ENCODE peak calls at places on chromosomes 13 and 19, in seven cellular contexts. One of them, this sample, is unnamed.
A peak's percentile ranks its signal among the peaks of the same experiment; 100 is the strongest.

GRCh38 chr13:45178349-45179142 is 22.3 kb downstream of the KCTD4 start:
- DNase-seq in psoas muscle: no peak
- DNase-seq in neuronal stem cell: no peak
- DNase-seq in prostate gland: no peak
- DNase-seq in thoracic aorta: no peak
- DNase-seq in tibial artery: no peak
- DNase-seq in CD4-positive, CD25-positive, alpha-beta regulatory T cell: no peak
- DNase-seq in this sample: no peak

GRCh38 chr13:47188802-47189201 is 291.9 kb upstream of the HTR2A start:
- DNase-seq in neuronal stem cell: no peak
- DNase-seq in prostate gland: no peak
- DNase-seq in CD4-positive, CD25-positive, alpha-beta regulatory T cell: no peak
- DNase-seq in thoracic aorta: no peak
- DNase-seq in psoas muscle: no peak
- DNase-seq in tibial artery: no peak
- DNase-seq in this sample: no peak

GRCh38 chr13:61187471-61187870 is 228.2 kb downstream of the PCDH20 start:
- DNase-seq in thoracic aorta: no peak
- DNase-seq in tibial artery: no peak
- DNase-seq in psoas muscle: no peak
- DNase-seq in neuronal stem cell: no peak
- DNase-seq in prostate gland: no peak
- DNase-seq in CD4-positive, CD25-positive, alpha-beta regulatory T cell: no peak
- DNase-seq in this sample: no peak

GRCh38 chr19:55161571-55162322 is 4.2 kb upstream of the TNNI3 start:
- DNase-seq in psoas muscle: no peak
- DNase-seq in prostate gland: no peak
- DNase-seq in CD4-positive, CD25-positive, alpha-beta regulatory T cell: no peak
- DNase-seq in neuronal stem cell: no peak
- DNase-seq in thoracic aorta: no peak
- DNase-seq in tibial artery: no peak
- DNase-seq in this sample: no peak

GRCh38 chr19:6423499-6424189 is 967 bp downstream of the KHSRP start:
- DNase-seq in psoas muscle: no peak
- DNase-seq in CD4-positive, CD25-positive, alpha-beta regulatory T cell: no peak
- DNase-seq in tibial artery: no peak
- DNase-seq in thoracic aorta: no peak
- DNase-seq in prostate gland: no peak
- DNase-seq in neuronal stem cell: no peak
- DNase-seq in this sample: no peak

GRCh38 chr13:23570931-23571330 is 719 bp downstream of the TNFRSF19 start:
- DNase-seq in prostate gland: no peak
- DNase-seq in tibial artery: no peak
- DNase-seq in thoracic aorta: no peak
- DNase-seq in CD4-positive, CD25-positive, alpha-beta regulatory T cell: no peak
- DNase-seq in psoas muscle: no peak
- DNase-seq in neuronal stem cell: no peak
- DNase-seq in this sample: no peak

GRCh38 chr13:26062853-26063444 is 11.1 kb upstream of the SHISA2 start:
- DNase-seq in CD4-positive, CD25-positive, alpha-beta regulatory T cell: peak; percentile 51
- DNase-seq in tibial artery: no peak
- DNase-seq in prostate gland: peak; percentile 43
- DNase-seq in neuronal stem cell: peak; percentile 45
- DNase-seq in psoas muscle: no peak
- DNase-seq in thoracic aorta: no peak
- DNase-seq in this sample: no peak

GRCh38 chr13:41075034-41075433 is 13.7 kb downstream of the WBP4 start:
- DNase-seq in psoas muscle: no peak
- DNase-seq in CD4-positive, CD25-positive, alpha-beta regulatory T cell: peak; percentile 44
- DNase-seq in prostate gland: peak; percentile 14
- DNase-seq in tibial artery: no peak
- DNase-seq in neuronal stem cell: no peak
- DNase-seq in thoracic aorta: no peak
- DNase-seq in this sample: no peak

GRCh38 chr13:101881593-101881992 is 429.1 kb downstream of the ITGBL1 start:
- DNase-seq in tibial artery: no peak
- DNase-seq in thoracic aorta: no peak
- DNase-seq in psoas muscle: no peak
- DNase-seq in neuronal stem cell: no peak
- DNase-seq in prostate gland: no peak
- DNase-seq in CD4-positive, CD25-positive, alpha-beta regulatory T cell: no peak
- DNase-seq in this sample: no peak

GRCh38 chr13:53343345-53343744 is 314.7 kb downstream of the OLFM4 start:
- DNase-seq in psoas muscle: no peak
- DNase-seq in thoracic aorta: no peak
- DNase-seq in CD4-positive, CD25-positive, alpha-beta regulatory T cell: no peak
- DNase-seq in prostate gland: no peak
- DNase-seq in neuronal stem cell: peak; percentile 45
- DNase-seq in tibial artery: no peak
- DNase-seq in this sample: peak; percentile 47

GRCh38 chr13:94366677-94367076 is 112.8 kb downstream of the DCT start:
- DNase-seq in tibial artery: no peak
- DNase-seq in CD4-positive, CD25-positive, alpha-beta regulatory T cell: no peak
- DNase-seq in psoas muscle: no peak
- DNase-seq in neuronal stem cell: no peak
- DNase-seq in prostate gland: no peak
- DNase-seq in thoracic aorta: no peak
- DNase-seq in this sample: no peak

GRCh38 chr19:46924874-46925547 is 64.2 kb downstream of the ARHGAP35 start:
- DNase-seq in psoas muscle: no peak
- DNase-seq in thoracic aorta: no peak
- DNase-seq in CD4-positive, CD25-positive, alpha-beta regulatory T cell: peak; percentile 16
- DNase-seq in tibial artery: no peak
- DNase-seq in prostate gland: peak; percentile 78
- DNase-seq in neuronal stem cell: no peak
- DNase-seq in this sample: no peak

GRCh38 chr13:50615234-50615633 is 228.3 kb downstream of the DLEU7 start:
- DNase-seq in psoas muscle: no peak
- DNase-seq in thoracic aorta: no peak
- DNase-seq in prostate gland: no peak
- DNase-seq in neuronal stem cell: no peak
- DNase-seq in tibial artery: no peak
- DNase-seq in CD4-positive, CD25-positive, alpha-beta regulatory T cell: no peak
- DNase-seq in this sample: no peak

GRCh38 chr13:81927347-81927746 is 1586.4 kb upstream of the SPRY2 start:
- DNase-seq in tibial artery: no peak
- DNase-seq in psoas muscle: no peak
- DNase-seq in thoracic aorta: no peak
- DNase-seq in CD4-positive, CD25-positive, alpha-beta regulatory T cell: no peak
- DNase-seq in prostate gland: no peak
- DNase-seq in neuronal stem cell: no peak
- DNase-seq in this sample: no peak

GRCh38 chr13:79480954-79481684 is at the start of gene NDFIP2:
- DNase-seq in psoas muscle: peak; percentile 87
- DNase-seq in thoracic aorta: peak; percentile 9
- DNase-seq in CD4-positive, CD25-positive, alpha-beta regulatory T cell: peak; percentile 71
- DNase-seq in neuronal stem cell: peak; percentile 77
- DNase-seq in prostate gland: peak; percentile 85
- DNase-seq in tibial artery: peak; percentile 88
- DNase-seq in this sample: peak; percentile 47

DNA sequence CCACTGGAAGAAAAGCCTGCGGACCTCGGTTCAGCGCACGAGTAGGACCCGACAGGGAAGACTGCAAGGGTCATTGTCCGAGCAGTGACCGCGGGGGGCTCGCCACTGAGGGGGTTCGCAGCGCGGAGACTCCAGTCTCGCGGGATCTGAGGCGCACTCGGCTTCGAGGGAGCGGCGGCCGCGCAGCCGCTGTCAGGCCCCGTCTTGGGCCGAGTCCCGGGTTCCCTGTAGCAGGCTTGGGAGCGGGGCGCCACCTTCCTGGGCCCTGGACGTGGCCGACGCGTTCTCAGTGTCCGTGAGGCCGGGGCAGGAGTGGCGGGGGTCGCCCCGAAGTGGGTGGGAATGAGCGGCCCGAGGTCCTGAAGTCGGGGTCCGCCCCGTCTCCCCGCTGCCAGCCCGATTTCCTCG is 474 bp upstream of the FAM174C start:
- DNase-seq in thoracic aorta: no peak
- DNase-seq in prostate gland: no peak
- DNase-seq in CD4-positive, CD25-positive, alpha-beta regulatory T cell: peak; percentile 43
- DNase-seq in tibial artery: peak; percentile 81
- DNase-seq in psoas muscle: no peak
- DNase-seq in neuronal stem cell: no peak
- DNase-seq in this sample: no peak
- H3K36me3 ChIP-seq in thoracic aorta: peaks cover 46% of the 10 kb centered on the region
- H3K36me3 ChIP-seq in prostate gland: peaks cover 34% of the 10 kb centered on the region
- H3K36me3 ChIP-seq in CD4-positive, CD25-positive, alpha-beta regulatory T cell: peaks cover 48% of the 10 kb centered on the region
- H3K36me3 ChIP-seq in tibial artery: peaks cover 46% of the 10 kb centered on the region
- H3K36me3 ChIP-seq in psoas muscle: peaks cover 8% of the 10 kb centered on the region
- H3K36me3 ChIP-seq in neuronal stem cell: peaks cover 77% of the 10 kb centered on the region
- H3K36me3 ChIP-seq in this sample: peaks cover 46% of the 10 kb centered on the region

GRCh38 chr13:103287659-103288058 is 221.4 kb upstream of the SLC10A2 start:
- DNase-seq in tibial artery: no peak
- DNase-seq in psoas muscle: no peak
- DNase-seq in neuronal stem cell: no peak
- DNase-seq in CD4-positive, CD25-positive, alpha-beta regulatory T cell: no peak
- DNase-seq in thoracic aorta: no peak
- DNase-seq in prostate gland: no peak
- DNase-seq in this sample: no peak

GRCh38 chr13:103283451-103283820 is 217.2 kb upstream of the SLC10A2 start:
- DNase-seq in thoracic aorta: no peak
- DNase-seq in CD4-positive, CD25-positive, alpha-beta regulatory T cell: no peak
- DNase-seq in prostate gland: no peak
- DNase-seq in neuronal stem cell: no peak
- DNase-seq in psoas muscle: no peak
- DNase-seq in tibial artery: no peak
- DNase-seq in this sample: no peak

GRCh38 chr13:103288114-103288513 is 221.9 kb upstream of the SLC10A2 start:
- DNase-seq in prostate gland: no peak
- DNase-seq in tibial artery: no peak
- DNase-seq in CD4-positive, CD25-positive, alpha-beta regulatory T cell: no peak
- DNase-seq in thoracic aorta: no peak
- DNase-seq in psoas muscle: no peak
- DNase-seq in neuronal stem cell: no peak
- DNase-seq in this sample: no peak

GRCh38 chr13:103277959-103278673 is 211.9 kb upstream of the SLC10A2 start:
- DNase-seq in neuronal stem cell: no peak
- DNase-seq in tibial artery: no peak
- DNase-seq in prostate gland: no peak
- DNase-seq in thoracic aorta: no peak
- DNase-seq in CD4-positive, CD25-positive, alpha-beta regulatory T cell: no peak
- DNase-seq in psoas muscle: no peak
- DNase-seq in this sample: no peak

DNA sequence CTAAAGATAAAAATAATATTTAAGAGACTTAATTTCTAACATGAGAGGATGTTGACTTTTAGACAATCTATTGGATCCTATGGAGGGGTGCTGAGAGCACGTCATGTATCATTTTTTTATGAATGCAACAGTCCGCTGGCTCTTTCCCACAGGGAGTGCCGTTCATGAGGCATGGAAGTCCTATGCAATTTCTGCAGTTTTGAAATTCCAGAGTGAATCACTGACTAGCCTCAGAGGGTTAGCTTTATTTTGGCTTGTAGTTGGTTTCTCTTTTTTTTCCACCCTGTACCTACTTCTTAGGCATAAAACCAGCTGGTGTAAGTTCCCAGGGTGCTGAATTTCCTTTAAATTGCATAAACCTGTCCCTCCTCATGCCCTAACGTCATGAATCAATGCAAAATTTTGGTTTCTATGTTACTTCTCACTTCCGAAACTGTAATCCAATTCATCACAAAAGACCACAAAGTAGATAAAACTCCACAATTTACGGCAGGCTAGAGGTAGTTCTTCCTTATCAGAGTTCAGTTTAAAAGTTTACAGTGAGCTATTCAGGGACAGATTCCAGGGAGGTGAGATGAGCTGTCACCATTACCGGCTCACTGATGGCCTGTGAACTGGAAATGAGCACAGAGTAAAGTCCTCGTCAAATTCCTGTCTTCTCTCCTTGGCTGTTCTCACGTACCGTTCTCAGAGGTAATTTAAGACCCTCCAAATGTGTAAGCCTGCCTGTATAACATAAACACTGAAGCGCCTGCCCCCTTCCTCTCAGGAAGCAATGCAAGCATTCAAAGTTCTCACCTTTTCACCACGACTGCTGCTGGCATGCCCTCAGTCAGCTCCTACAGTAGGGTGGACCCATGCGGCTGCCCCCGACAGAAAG is 216.6 kb upstream of the SLC10A2 start:
- DNase-seq in psoas muscle: no peak
- DNase-seq in tibial artery: no peak
- DNase-seq in CD4-positive, CD25-positive, alpha-beta regulatory T cell: no peak
- DNase-seq in thoracic aorta: no peak
- DNase-seq in prostate gland: no peak
- DNase-seq in neuronal stem cell: no peak
- DNase-seq in this sample: no peak
- H3K27ac ChIP-seq in psoas muscle: no peak overlapping the region
- H3K27ac ChIP-seq in tibial artery: no peak overlapping the region
- H3K27ac ChIP-seq in CD4-positive, CD25-positive, alpha-beta regulatory T cell: no peak overlapping the region
- H3K27ac ChIP-seq in thoracic aorta: no peak overlapping the region
- H3K27ac ChIP-seq in prostate gland: no peak overlapping the region
- H3K27ac ChIP-seq in neuronal stem cell: no peak overlapping the region
- H3K27ac ChIP-seq in this sample: no peak overlapping the region

DNA sequence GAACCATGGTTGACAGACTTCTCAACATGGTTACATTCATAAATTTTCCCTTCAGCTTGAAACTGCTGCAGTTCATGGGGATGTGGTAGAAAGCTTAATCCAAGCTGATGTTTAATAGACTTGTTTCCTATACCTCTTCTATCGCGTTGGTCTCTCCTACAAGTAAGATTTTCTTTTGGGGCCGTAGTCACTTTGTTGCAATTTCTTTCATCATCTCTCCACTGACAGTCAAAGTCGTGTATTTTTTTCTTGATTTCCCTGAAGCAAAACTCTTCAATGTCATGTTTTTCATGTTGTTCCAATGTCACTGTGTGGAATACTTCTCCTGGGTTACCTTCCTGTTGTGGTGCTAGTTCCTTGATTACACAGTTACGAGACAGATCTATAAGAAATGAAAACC is 6.3 kb upstream of the ZNF160 start:
- DNase-seq in thoracic aorta: no peak
- DNase-seq in neuronal stem cell: no peak
- DNase-seq in tibial artery: no peak
- DNase-seq in CD4-positive, CD25-positive, alpha-beta regulatory T cell: no peak
- DNase-seq in psoas muscle: no peak
- DNase-seq in prostate gland: no peak
- DNase-seq in this sample: no peak
- H3K4me1 ChIP-seq in thoracic aorta: no peaks in the 10 kb centered on the region
- H3K4me1 ChIP-seq in neuronal stem cell: no peaks in the 10 kb centered on the region
- H3K4me1 ChIP-seq in tibial artery: no peaks in the 10 kb centered on the region
- H3K4me1 ChIP-seq in CD4-positive, CD25-positive, alpha-beta regulatory T cell: no peaks in the 10 kb centered on the region
- H3K4me1 ChIP-seq in psoas muscle: no peaks in the 10 kb centered on the region
- H3K4me1 ChIP-seq in prostate gland: no peaks in the 10 kb centered on the region
- H3K4me1 ChIP-seq in this sample: no peaks in the 10 kb centered on the region

DNA sequence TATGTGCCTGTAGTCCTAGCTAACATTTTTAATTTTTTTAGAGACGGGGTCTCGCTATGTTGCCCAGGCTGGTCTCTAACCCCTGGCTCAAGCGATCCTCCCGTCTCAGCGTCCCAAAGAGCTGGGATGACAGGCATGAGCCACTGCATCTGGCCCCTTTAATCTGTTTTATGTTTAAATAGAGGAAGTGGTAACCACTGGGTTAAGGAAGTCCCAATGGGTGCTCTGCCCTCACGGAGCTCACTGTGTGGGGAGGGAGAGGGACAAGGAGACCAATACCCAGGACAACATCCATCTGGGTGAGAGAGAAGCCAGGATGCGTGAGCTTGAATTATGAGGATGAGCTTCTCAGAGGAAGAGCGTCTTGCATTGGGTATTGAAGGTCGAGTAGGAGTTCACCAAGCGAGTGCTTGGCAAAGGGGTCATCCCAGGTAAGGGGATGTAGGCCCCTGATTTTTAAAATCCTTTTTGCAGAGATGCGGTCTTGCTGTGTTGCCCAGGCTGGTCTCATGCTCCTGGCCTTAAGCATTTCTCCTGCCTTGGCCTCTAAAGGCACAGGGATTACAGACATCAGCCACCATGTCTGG is 13.8 kb downstream of the YJU2 start:
- DNase-seq in psoas muscle: no peak
- DNase-seq in neuronal stem cell: no peak
- DNase-seq in tibial artery: no peak
- DNase-seq in CD4-positive, CD25-positive, alpha-beta regulatory T cell: no peak
- DNase-seq in prostate gland: no peak
- DNase-seq in thoracic aorta: no peak
- DNase-seq in this sample: no peak
- H3K36me3 ChIP-seq in psoas muscle: peaks cover 10% of the 10 kb centered on the region
- H3K36me3 ChIP-seq in neuronal stem cell: peaks cover 72% of the 10 kb centered on the region
- H3K36me3 ChIP-seq in tibial artery: peaks cover 83% of the 10 kb centered on the region
- H3K36me3 ChIP-seq in CD4-positive, CD25-positive, alpha-beta regulatory T cell: peaks cover 73% of the 10 kb centered on the region
- H3K36me3 ChIP-seq in prostate gland: peaks cover 12% of the 10 kb centered on the region
- H3K36me3 ChIP-seq in thoracic aorta: peaks cover 73% of the 10 kb centered on the region
- H3K36me3 ChIP-seq in this sample: peaks cover 19% of the 10 kb centered on the region

This sample was measured in iPS DF 6.9.